ENCODE peak calls at places on chromosomes 13 and 19, in ten cellular contexts. One of them, this sample, is unnamed.

GRCh38 chr13:37201081-37201480 is 95.6 kb upstream of the CSNK1A1L start:
- DNase-seq in astrocyte of the spinal cord: no peak
- DNase-seq in osteocyte: no peak
- DNase-seq in nephron progenitor cell: no peak
- DNase-seq in left lung: no peak
- DNase-seq in PC-9: no peak
- DNase-seq in A549: no peak
- DNase-seq in uterus: no peak
- DNase-seq in GM10248: no peak
- DNase-seq in astrocyte of the cerebellum: no peak
- DNase-seq in this sample: no peak

GRCh38 chr13:43964698-43965097 is 85.0 kb downstream of the LACC1 start:
- DNase-seq in astrocyte of the cerebellum: no peak
- DNase-seq in PC-9: no peak
- DNase-seq in A549: no peak
- DNase-seq in left lung: no peak
- DNase-seq in uterus: no peak
- DNase-seq in nephron progenitor cell: no peak
- DNase-seq in osteocyte: no peak
- DNase-seq in GM10248: no peak
- DNase-seq in astrocyte of the spinal cord: no peak
- DNase-seq in this sample: no peak

GRCh38 chr19:57560049-57560491 is 407 bp upstream of the ZNF550 start:
- DNase-seq in GM10248: no peak
- DNase-seq in osteocyte: no peak
- DNase-seq in astrocyte of the cerebellum: no peak
- DNase-seq in astrocyte of the spinal cord: peak
- DNase-seq in nephron progenitor cell: no peak
- DNase-seq in PC-9: peak
- DNase-seq in uterus: no peak
- DNase-seq in A549: no peak
- DNase-seq in left lung: no peak
- DNase-seq in this sample: no peak

GRCh38 chr19:14000691-14001365 is 5.3 kb downstream of the RFX1 start:
- DNase-seq in PC-9: no peak
- DNase-seq in GM10248: no peak
- DNase-seq in uterus: no peak
- DNase-seq in astrocyte of the cerebellum: no peak
- DNase-seq in astrocyte of the spinal cord: no peak
- DNase-seq in osteocyte: no peak
- DNase-seq in nephron progenitor cell: no peak
- DNase-seq in left lung: no peak
- DNase-seq in A549: no peak
- DNase-seq in this sample: no peak

GRCh38 chr13:44431150-44431549 is 57.5 kb downstream of the SERP2 start:
- DNase-seq in nephron progenitor cell: no peak
- DNase-seq in osteocyte: no peak
- DNase-seq in astrocyte of the spinal cord: no peak
- DNase-seq in uterus: no peak
- DNase-seq in left lung: no peak
- DNase-seq in PC-9: no peak
- DNase-seq in A549: peak
- DNase-seq in GM10248: no peak
- DNase-seq in astrocyte of the cerebellum: no peak
- DNase-seq in this sample: no peak

GRCh38 chr13:49669735-49670309 is 21.5 kb downstream of the EBPL start:
- DNase-seq in A549: peak
- DNase-seq in PC-9: no peak
- DNase-seq in astrocyte of the cerebellum: peak
- DNase-seq in osteocyte: no peak
- DNase-seq in uterus: no peak
- DNase-seq in GM10248: peak
- DNase-seq in nephron progenitor cell: peak
- DNase-seq in astrocyte of the spinal cord: peak
- DNase-seq in left lung: no peak
- DNase-seq in this sample: peak

GRCh38 chr13:59112375-59112774 is 1051.4 kb downstream of the DIAPH3 start:
- DNase-seq in osteocyte: no peak
- DNase-seq in uterus: no peak
- DNase-seq in PC-9: no peak
- DNase-seq in left lung: no peak
- DNase-seq in astrocyte of the spinal cord: peak
- DNase-seq in GM10248: no peak
- DNase-seq in astrocyte of the cerebellum: peak
- DNase-seq in A549: peak
- DNase-seq in nephron progenitor cell: no peak
- DNase-seq in this sample: no peak

GRCh38 chr19:13849991-13850909 is 26.7 kb upstream of the NANOS3 start:
- DNase-seq in A549: peak
- DNase-seq in PC-9: peak
- DNase-seq in GM10248: peak
- DNase-seq in astrocyte of the cerebellum: no peak
- DNase-seq in nephron progenitor cell: peak
- DNase-seq in osteocyte: peak
- DNase-seq in astrocyte of the spinal cord: peak
- DNase-seq in uterus: peak
- DNase-seq in left lung: peak
- DNase-seq in this sample: peak

GRCh38 chr13:106034201-106034600 is 501.3 kb downstream of the EFNB2 start:
- DNase-seq in PC-9: no peak
- DNase-seq in osteocyte: no peak
- DNase-seq in A549: no peak
- DNase-seq in nephron progenitor cell: no peak
- DNase-seq in astrocyte of the cerebellum: peak
- DNase-seq in uterus: no peak
- DNase-seq in astrocyte of the spinal cord: peak
- DNase-seq in left lung: no peak
- DNase-seq in GM10248: no peak
- DNase-seq in this sample: no peak

GRCh38 chr19:33358408-33358807 is 15.1 kb upstream of the CEBPG start:
- DNase-seq in uterus: no peak
- DNase-seq in astrocyte of the cerebellum: no peak
- DNase-seq in osteocyte: no peak
- DNase-seq in GM10248: no peak
- DNase-seq in A549: no peak
- DNase-seq in PC-9: no peak
- DNase-seq in nephron progenitor cell: no peak
- DNase-seq in left lung: no peak
- DNase-seq in astrocyte of the spinal cord: no peak
- DNase-seq in this sample: no peak

GRCh38 chr19:28009696-28010095 is 1203.3 kb downstream of the UQCRFS1 start:
- DNase-seq in osteocyte: no peak
- DNase-seq in GM10248: no peak
- DNase-seq in PC-9: no peak
- DNase-seq in A549: no peak
- DNase-seq in left lung: no peak
- DNase-seq in uterus: no peak
- DNase-seq in astrocyte of the spinal cord: peak
- DNase-seq in nephron progenitor cell: no peak
- DNase-seq in astrocyte of the cerebellum: peak
- DNase-seq in this sample: no peak

GRCh38 chr13:20492641-20493040 is 33.0 kb downstream of the CRYL1 start:
- DNase-seq in PC-9: peak
- DNase-seq in A549: peak
- DNase-seq in uterus: no peak
- DNase-seq in astrocyte of the cerebellum: peak
- DNase-seq in osteocyte: no peak
- DNase-seq in left lung: no peak
- DNase-seq in nephron progenitor cell: peak
- DNase-seq in astrocyte of the spinal cord: no peak
- DNase-seq in GM10248: peak
- DNase-seq in this sample: peak

GRCh38 chr13:113216165-113217056 is 7.0 kb downstream of the CUL4A start:
- DNase-seq in A549: peak
- DNase-seq in GM10248: no peak
- DNase-seq in astrocyte of the spinal cord: peak
- DNase-seq in left lung: peak
- DNase-seq in nephron progenitor cell: peak
- DNase-seq in astrocyte of the cerebellum: no peak
- DNase-seq in PC-9: peak
- DNase-seq in uterus: no peak
- DNase-seq in osteocyte: peak
- DNase-seq in this sample: peak

GRCh38 chr19:12035220-12036172 is at the start of gene ZNF433:
- DNase-seq in osteocyte: peak
- DNase-seq in PC-9: peak
- DNase-seq in left lung: peak
- DNase-seq in uterus: peak
- DNase-seq in astrocyte of the spinal cord: peak
- DNase-seq in astrocyte of the cerebellum: peak
- DNase-seq in nephron progenitor cell: peak
- DNase-seq in GM10248: peak
- DNase-seq in A549: no peak
- DNase-seq in this sample: peak

GRCh38 chr19:18948075-18948975 is 7.3 kb upstream of the HOMER3 start:
- DNase-seq in nephron progenitor cell: no peak
- DNase-seq in uterus: no peak
- DNase-seq in astrocyte of the spinal cord: no peak
- DNase-seq in left lung: no peak
- DNase-seq in PC-9: no peak
- DNase-seq in osteocyte: no peak
- DNase-seq in astrocyte of the cerebellum: no peak
- DNase-seq in A549: no peak
- DNase-seq in GM10248: no peak
- DNase-seq in this sample: no peak

GRCh38 chr19:34645551-34645950 is 31.4 kb downstream of the SCGB2B2 start:
- DNase-seq in astrocyte of the cerebellum: no peak
- DNase-seq in PC-9: no peak
- DNase-seq in astrocyte of the spinal cord: no peak
- DNase-seq in A549: no peak
- DNase-seq in uterus: no peak
- DNase-seq in left lung: no peak
- DNase-seq in GM10248: no peak
- DNase-seq in nephron progenitor cell: no peak
- DNase-seq in osteocyte: no peak
- DNase-seq in this sample: no peak

DNA sequence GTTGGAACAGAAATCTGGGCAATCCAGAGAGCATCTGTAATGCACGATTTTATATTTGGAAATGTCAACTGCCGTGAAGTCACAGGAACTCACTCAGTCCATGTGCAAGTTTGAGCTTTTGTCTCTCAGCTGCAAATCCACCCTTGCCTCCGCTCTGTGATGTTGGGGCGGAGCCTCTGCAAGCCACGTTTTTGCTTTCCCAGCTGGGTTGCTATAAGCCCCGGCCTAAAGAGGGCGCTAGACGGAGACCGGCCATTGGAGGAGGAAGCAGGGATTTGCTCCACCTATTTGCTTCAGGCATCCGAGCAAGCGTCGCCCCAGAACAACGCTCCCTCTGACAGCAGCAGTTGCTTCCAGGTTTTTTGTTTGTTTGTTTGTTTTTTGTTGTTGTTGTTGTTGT is 56.2 kb downstream of the TRPM4 start:
- DNase-seq in PC-9: no peak
- DNase-seq in uterus: no peak
- DNase-seq in astrocyte of the cerebellum: no peak
- DNase-seq in left lung: no peak
- DNase-seq in osteocyte: no peak
- DNase-seq in A549: peak
- DNase-seq in GM10248: no peak
- DNase-seq in nephron progenitor cell: no peak
- DNase-seq in astrocyte of the spinal cord: no peak
- DNase-seq in this sample: peak
- TF ChIP-seq CTCF in PC-9: peak
- TF ChIP-seq CTCF in uterus: no peak
- TF ChIP-seq CTCF in astrocyte of the cerebellum: no peak
- TF ChIP-seq CTCF in left lung: no peak
- TF ChIP-seq CTCF in osteocyte: peak
- TF ChIP-seq CTCF in A549: peak
- TF ChIP-seq CTCF in GM10248: no peak
- TF ChIP-seq CTCF in nephron progenitor cell: no peak
- TF ChIP-seq CTCF in astrocyte of the spinal cord: no peak
- TF ChIP-seq CTCF in this sample: no peak

GRCh38 chr13:110137677-110138008 is 169.3 kb downstream of the COL4A1 start:
- DNase-seq in uterus: peak
- DNase-seq in A549: peak
- DNase-seq in left lung: peak
- DNase-seq in PC-9: no peak
- DNase-seq in nephron progenitor cell: peak
- DNase-seq in osteocyte: no peak
- DNase-seq in astrocyte of the cerebellum: no peak
- DNase-seq in astrocyte of the spinal cord: no peak
- DNase-seq in GM10248: peak
- DNase-seq in this sample: peak
- TF ChIP-seq CTCF in uterus: peak
- TF ChIP-seq CTCF in A549: peak
- TF ChIP-seq CTCF in left lung: peak
- TF ChIP-seq CTCF in PC-9: peak
- TF ChIP-seq CTCF in nephron progenitor cell: peak
- TF ChIP-seq CTCF in osteocyte: peak
- TF ChIP-seq CTCF in astrocyte of the cerebellum: peak
- TF ChIP-seq CTCF in astrocyte of the spinal cord: peak
- TF ChIP-seq CTCF in GM10248: peak
- TF ChIP-seq CTCF in this sample: no peak

DNA sequence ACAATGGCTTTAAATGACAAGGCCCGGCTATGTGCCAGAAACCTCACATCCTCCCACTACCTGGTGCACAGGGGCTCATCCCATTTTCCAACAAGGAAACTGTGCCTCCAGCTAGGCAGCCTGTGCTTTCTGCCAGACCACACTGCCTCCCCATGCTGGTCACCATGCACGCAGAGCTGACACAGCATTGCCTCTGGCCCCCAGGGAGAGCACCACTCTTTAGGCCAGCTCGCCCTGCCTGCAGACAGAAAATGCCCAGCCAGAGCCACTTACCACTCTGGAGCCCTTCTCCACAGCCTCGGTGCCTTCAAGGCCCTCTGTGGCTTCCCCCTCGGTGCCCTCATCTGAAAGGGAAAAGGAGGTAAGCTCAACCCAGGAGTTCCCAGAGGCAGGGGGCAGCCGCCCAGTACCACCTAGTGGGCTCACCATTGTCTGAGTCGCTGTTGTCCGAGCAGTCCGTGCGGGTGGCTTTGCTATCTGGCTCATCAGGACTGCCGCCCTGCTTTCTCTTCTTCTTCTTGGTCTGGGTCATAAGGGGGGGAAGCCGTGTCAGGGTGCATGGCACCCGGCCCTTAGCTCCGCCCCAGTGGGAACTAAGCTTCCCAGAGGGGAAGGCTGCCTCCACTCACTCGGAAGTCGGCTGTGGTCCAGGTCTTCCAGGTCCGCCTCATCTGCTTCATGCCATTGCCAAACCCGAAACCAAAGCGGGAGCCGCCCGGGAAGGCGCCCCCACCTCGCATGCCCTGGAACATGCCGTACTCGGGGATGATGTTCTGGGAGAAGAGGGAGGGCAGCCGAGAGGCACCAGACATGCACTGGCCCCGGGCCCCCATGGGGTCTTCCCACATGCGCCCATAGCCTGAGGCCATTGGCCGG is 18.0 kb downstream of the AKAP8L start:
- DNase-seq in A549: no peak
- DNase-seq in astrocyte of the spinal cord: no peak
- DNase-seq in PC-9: no peak
- DNase-seq in astrocyte of the cerebellum: no peak
- DNase-seq in GM10248: no peak
- DNase-seq in nephron progenitor cell: no peak
- DNase-seq in uterus: no peak
- DNase-seq in osteocyte: no peak
- DNase-seq in left lung: no peak
- DNase-seq in this sample: no peak
- TF ChIP-seq CTCF in A549: no peak
- TF ChIP-seq CTCF in astrocyte of the spinal cord: no peak
- TF ChIP-seq CTCF in PC-9: no peak
- TF ChIP-seq CTCF in astrocyte of the cerebellum: no peak
- TF ChIP-seq CTCF in GM10248: no peak
- TF ChIP-seq CTCF in nephron progenitor cell: no peak
- TF ChIP-seq CTCF in uterus: no peak
- TF ChIP-seq CTCF in osteocyte: no peak
- TF ChIP-seq CTCF in left lung: no peak
- TF ChIP-seq CTCF in this sample: no peak

GRCh38 chr19:29668746-29669609 is 3.7 kb downstream of the PLEKHF1 start:
- DNase-seq in left lung: no peak
- DNase-seq in astrocyte of the spinal cord: no peak
- DNase-seq in nephron progenitor cell: no peak
- DNase-seq in GM10248: no peak
- DNase-seq in PC-9: no peak
- DNase-seq in A549: no peak
- DNase-seq in osteocyte: no peak
- DNase-seq in uterus: no peak
- DNase-seq in astrocyte of the cerebellum: no peak
- DNase-seq in this sample: no peak
- TF ChIP-seq CTCF in left lung: no peak
- TF ChIP-seq CTCF in astrocyte of the spinal cord: peak
- TF ChIP-seq CTCF in nephron progenitor cell: no peak
- TF ChIP-seq CTCF in GM10248: peak
- TF ChIP-seq CTCF in PC-9: no peak
- TF ChIP-seq CTCF in A549: peak
- TF ChIP-seq CTCF in osteocyte: peak
- TF ChIP-seq CTCF in uterus: no peak
- TF ChIP-seq CTCF in astrocyte of the cerebellum: peak
- TF ChIP-seq CTCF in this sample: no peak

This sample was measured in Calu3.